ENCODE peak calls at places on chromosomes 6 and 20, in five cellular contexts. W is tibial nerve, J is AG04450, H is lower lobe of right lung, K is mammary epithelial cell. N is an unnamed sample.

GRCh38 chr20:50658804-50659380 is 32.5 kb downstream of the RIPOR3 start:
- DNase-seq in W (no peak), J (no peak), H (no peak), K (no peak), N (no peak)

GRCh38 chr6:165766457-165766856 is 103.4 kb upstream of the PDE10A start:
- DNase-seq in W (no peak), J (no peak), H (no peak), K (no peak), N (no peak)

GRCh38 chr20:63044605-63045004 is 37.8 kb upstream of the BHLHE23 start:
- DNase-seq in W (no peak), J (no peak), H (peak), K (no peak), N (no peak)

GRCh38 chr20:31704225-31705119 is 18.2 kb downstream of the BCL2L1 start:
- DNase-seq in W (no peak), J (no peak), H (peak), K (peak), N (no peak)

GRCh38 chr20:61742097-61742805 is 323.4 kb downstream of the TAF4 start:
- DNase-seq in W (no peak), J (no peak), H (peak), K (no peak), N (no peak)

GRCh38 chr20:49612127-49612738 is 44.3 kb upstream of the PTGIS start:
- DNase-seq in W (peak), J (no peak), H (peak), K (no peak), N (no peak)

GRCh38 chr6:122869437-122870024 is 80.5 kb downstream of the SMPDL3A start:
- DNase-seq in W (no peak), J (peak), H (no peak), K (peak), N (no peak)

GRCh38 chr6:158825951-158826306 is 6.8 kb upstream of the EZR start:
- DNase-seq in W (no peak), J (peak), H (no peak), K (no peak), N (no peak)

GRCh38 chr20:57980526-57980925 is 247.9 kb downstream of the ANKRD60 start:
- DNase-seq in W (no peak), J (no peak), H (no peak), K (no peak), N (no peak)

GRCh38 chr6:144007779-144008500 is at the start of gene PLAGL1:
- DNase-seq in W (peak), J (peak), H (peak), K (peak), N (no peak)

GRCh38 chr6:55578537-55579363 is at the start of gene HMGCLL1:
- DNase-seq in W (no peak), J (no peak), H (peak), K (peak), N (no peak)

GRCh38 chr20:58019027-58019849 is 209.2 kb downstream of the ANKRD60 start:
- DNase-seq in W (no peak), J (no peak), H (no peak), K (peak), N (no peak)

GRCh38 chr6:121817141-121817540 is 381.7 kb downstream of the GJA1 start:
- DNase-seq in W (no peak), J (no peak), H (no peak), K (no peak), N (no peak)

GRCh38 chr6:90413867-90414266 is 117.2 kb upstream of the BACH2 start:
- DNase-seq in W (no peak), J (no peak), H (no peak), K (no peak), N (no peak)

GRCh38 chr6:105068407-105068806 is 111.4 kb downstream of the POPDC3 start:
- DNase-seq in W (no peak), J (no peak), H (no peak), K (no peak), N (no peak)

GRCh38 chr20:6044102-6044501 is 9.8 kb downstream of the LRRN4 start:
- DNase-seq in W (no peak), J (no peak), H (no peak), K (no peak), N (no peak)

GRCh38 chr20:56460459-56460858 is 8.0 kb upstream of the RTF2 start:
- DNase-seq in W (no peak), J (no peak), H (no peak), K (no peak), N (no peak)

GRCh38 chr6:3456395-3456767 is 469 bp downstream of the SLC22A23 start:
- DNase-seq in W (no peak), J (no peak), H (no peak), K (no peak), N (no peak)
- H3K27ac ChIP-seq in W (no peak), J (no peak), H (peak), K (peak), N (no peak)

DNA sequence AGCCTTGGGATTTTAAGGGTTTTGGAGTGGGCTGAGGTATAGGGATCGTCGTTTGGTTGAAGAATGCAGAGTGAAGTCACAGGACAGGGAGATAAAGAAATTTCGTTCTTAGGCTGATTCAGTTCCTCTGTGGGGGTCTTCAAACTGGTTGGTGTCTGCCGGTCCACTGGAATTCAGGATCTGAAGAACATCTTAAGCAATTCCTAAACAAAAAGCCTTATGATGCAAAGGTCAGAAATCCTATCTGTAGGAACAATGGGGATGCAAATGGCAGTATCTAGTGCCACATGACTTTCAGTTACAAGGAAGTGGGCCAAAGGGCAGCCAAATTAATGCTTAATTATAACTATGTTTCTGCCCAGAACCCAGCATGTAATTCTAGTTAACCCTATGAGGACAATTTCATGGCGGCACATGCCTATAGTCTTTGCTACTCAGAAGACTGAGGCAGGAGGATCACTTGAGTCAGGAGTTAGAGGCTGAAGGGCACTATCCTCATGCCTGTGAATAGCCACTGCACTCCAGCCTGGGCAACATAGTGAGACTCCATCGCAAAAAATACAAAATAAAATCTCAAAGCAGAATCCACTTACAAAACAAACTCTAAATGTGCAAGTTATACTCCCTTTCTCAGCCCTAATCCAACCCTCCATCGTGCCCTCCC is 4.6 kb upstream of the SLC2A10 start:
- DNase-seq in W (no peak), J (no peak), H (no peak), K (no peak), N (no peak)
- H3K27ac ChIP-seq in W (no peak), J (peak), H (no peak), K (no peak), N (peak)

GRCh38 chr6:114713690-114714089 is 370.9 kb upstream of the HS3ST5 start:
- DNase-seq in W (no peak), J (no peak), H (no peak), K (no peak), N (no peak)
- H3K27ac ChIP-seq in W (no peak), J (no peak), H (no peak), K (no peak), N (no peak)

DNA sequence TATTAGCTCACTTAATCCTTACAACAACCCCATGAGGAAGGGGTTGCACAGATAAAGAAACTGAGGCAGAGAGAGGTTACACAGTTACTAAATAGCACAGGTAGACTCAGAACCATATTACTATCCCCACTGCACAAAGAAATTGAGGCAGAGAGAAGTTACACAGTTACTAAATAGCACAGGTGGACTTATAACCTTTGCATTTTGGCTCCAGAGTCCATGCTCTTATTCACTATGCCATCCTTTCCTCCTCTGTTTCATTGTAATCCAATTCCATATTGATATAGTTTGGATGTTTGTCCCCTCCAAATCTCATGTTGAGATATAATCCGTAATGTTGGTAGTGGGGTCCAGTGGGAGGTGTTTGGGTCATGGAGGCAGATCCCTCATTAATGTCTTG is 3.5 kb downstream of the TDP2 start:
- DNase-seq in W (no peak), J (no peak), H (no peak), K (no peak), N (no peak)
- H3K27ac ChIP-seq in W (no peak), J (no peak), H (no peak), K (no peak), N (no peak)

DNA sequence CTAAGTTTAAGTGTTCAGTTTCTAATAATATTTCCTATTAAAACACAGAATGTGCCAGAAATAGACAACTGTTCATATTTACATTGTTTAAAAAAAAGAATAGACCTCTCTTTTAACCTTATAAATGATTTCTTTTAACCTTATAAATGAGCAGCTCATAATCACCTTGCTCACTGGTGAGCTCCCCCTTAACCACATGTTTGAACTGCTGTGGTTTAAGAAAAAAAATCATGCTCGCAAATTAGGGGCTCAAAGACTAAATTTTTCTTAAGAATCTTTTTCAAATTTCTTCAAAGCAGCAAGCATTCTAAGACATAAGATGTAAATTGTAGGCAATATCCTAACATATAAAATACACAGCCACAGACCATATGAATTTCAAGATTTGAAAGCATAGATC is 32.8 kb downstream of the FAM8A1 start:
- DNase-seq in W (no peak), J (no peak), H (no peak), K (no peak), N (no peak)
- H3K27ac ChIP-seq in W (no peak), J (no peak), H (no peak), K (no peak), N (no peak)

N was measured in esophagus muscularis mucosa.